ENCODE peak calls at places on chromosomes 7 and 10, in six cellular contexts. H, I, F, Y, D and T are unnamed samples.

GRCh38 chr10:5776150-5776880 is 36.9 kb downstream of the GDI2 start:
- DNase-seq in H (peak; percentile 66), I (peak; percentile 9), F (no peak), Y (no peak), D (no peak), T (no peak)

GRCh38 chr7:103447073-103447960 is 1.3 kb upstream of the SLC26A5 start:
- DNase-seq in H (peak; percentile 49), I (peak; percentile 70), F (peak; percentile 75), Y (no peak), D (no peak), T (peak; percentile 49)

GRCh38 chr7:74223711-74224510 is 14.1 kb downstream of the LAT2 start:
- DNase-seq in H (no peak), I (no peak), F (peak; percentile 45), Y (no peak), D (no peak), T (no peak)

GRCh38 chr7:17495655-17496396 is 197.4 kb downstream of the AHR start:
- DNase-seq in H (no peak), I (no peak), F (no peak), Y (no peak), D (no peak), T (no peak)

GRCh38 chr10:131846224-131847101 is 54.3 kb upstream of the PPP2R2D start:
- DNase-seq in H (no peak), I (no peak), F (peak; percentile 62), Y (no peak), D (no peak), T (no peak)

GRCh38 chr7:18553585-18554055 is 58.1 kb downstream of the HDAC9 start:
- DNase-seq in H (no peak), I (no peak), F (no peak), Y (no peak), D (no peak), T (no peak)

GRCh38 chr10:15627617-15628196 is 92.0 kb downstream of the ITGA8 start:
- DNase-seq in H (no peak), I (no peak), F (no peak), Y (no peak), D (no peak), T (no peak)

GRCh38 chr7:131233193-131233592 is 94.5 kb upstream of the MKLN1 start:
- DNase-seq in H (no peak), I (no peak), F (no peak), Y (no peak), D (no peak), T (no peak)

GRCh38 chr10:34157501-34157900 is 657.6 kb downstream of the PARD3 start:
- DNase-seq in H (peak; percentile 31), I (no peak), F (no peak), Y (no peak), D (no peak), T (no peak)

GRCh38 chr7:42350801-42351200 is 113.8 kb upstream of the GLI3 start:
- DNase-seq in H (peak; percentile 4), I (no peak), F (no peak), Y (no peak), D (no peak), T (peak; percentile 2)

GRCh38 chr7:158809596-158809995 is 19.7 kb downstream of the ESYT2 start:
- DNase-seq in H (no peak), I (no peak), F (no peak), Y (no peak), D (no peak), T (no peak)

GRCh38 chr7:66505531-66506451 is 122.9 kb upstream of the KCTD7 start:
- DNase-seq in H (no peak), I (no peak), F (peak; percentile 40), Y (no peak), D (no peak), T (no peak)

GRCh38 chr10:44706745-44707144 is 204.4 kb upstream of the TMEM72 start:
- DNase-seq in H (peak; percentile 97), I (peak; percentile 52), F (no peak), Y (no peak), D (no peak), T (peak; percentile 93)

GRCh38 chr10:61130366-61130765 is 186.4 kb upstream of the RHOBTB1 start:
- DNase-seq in H (no peak), I (no peak), F (no peak), Y (no peak), D (no peak), T (no peak)

GRCh38 chr7:142301923-142302550 is 44.2 kb upstream of the PRSS58 start:
- DNase-seq in H (peak; percentile 16), I (peak; percentile 40), F (no peak), Y (no peak), D (no peak), T (peak; percentile 34)

GRCh38 chr7:148883233-148884048 is 650 bp downstream of the EZH2 start:
- DNase-seq in H (no peak), I (peak; percentile 39), F (peak; percentile 41), Y (peak; percentile 53), D (no peak), T (peak; percentile 28)

GRCh38 chr10:36676321-36677169 is 448.9 kb upstream of the ANKRD30A start:
- DNase-seq in H (peak; percentile 77), I (no peak), F (peak; percentile 62), Y (no peak), D (no peak), T (no peak)

GRCh38 chr7:24604640-24605039 is 31.4 kb downstream of the PALS2 start:
- DNase-seq in H (no peak), I (no peak), F (no peak), Y (no peak), D (no peak), T (no peak)

GRCh38 chr10:72511414-72511813 is 114.5 kb downstream of the MICU1 start:
- DNase-seq in H (no peak), I (no peak), F (no peak), Y (no peak), D (no peak), T (no peak)

GRCh38 chr10:49633327-49634045 is 19.6 kb downstream of the CHAT start:
- DNase-seq in H (no peak), I (no peak), F (no peak), Y (no peak), D (no peak), T (no peak)

GRCh38 chr10:132057191-132057681 is 8.5 kb upstream of the JAKMIP3 start:
- DNase-seq in H (no peak), I (no peak), F (no peak), Y (no peak), D (no peak), T (no peak)

GRCh38 chr7:39069886-39070881 is 92.5 kb downstream of the POU6F2 start:
- DNase-seq in H (no peak), I (no peak), F (no peak), Y (no peak), D (no peak), T (no peak)